ENCODE peak calls at places on chromosomes 13 and 19, in nine cellular contexts. A is mesendoderm; U is CD8-positive, alpha-beta T cell; H is COR-L47; T is activated T-helper 1 cell treated with anti-CD3 and anti-CD28 coated beads, Interleukin-12 subunit alpha, Interleukin-12 subunit beta, Interleukin-2, Interleukin-4 antibody, amounts not matched to agents 30 ng/mL and 10 ng/mL and 1 ng/mL, durations not matched to agents 14 hours and 24 hours and 36 hours; F is psoas muscle; I is HT1080; P is activated CD8-positive, alpha-beta memory T cell treated with anti-CD3 and anti-CD28 coated beads for 1 hour; R is tibial nerve. G is an unnamed sample.

GRCh38 chr19:33260628-33261418 is 35.2 kb upstream of the SLC7A10 start:
- DNase-seq in U (no peak), I (no peak), H (no peak), F (no peak), R (no peak), A (no peak), P (no peak), T (no peak), G (no peak)

GRCh38 chr19:8487137-8487851 is 15.1 kb downstream of the PRAM1 start:
- DNase-seq in T (peak), A (peak), R (no peak), I (no peak), F (no peak), P (peak), H (no peak), U (peak), G (peak)

GRCh38 chr13:99176309-99177276 is 24.1 kb upstream of the UBAC2 start:
- DNase-seq in I (peak), F (peak), A (peak), U (peak), T (peak), R (peak), H (peak), P (peak), G (peak)

GRCh38 chr19:45153339-45154063 is 7.3 kb downstream of the NKPD1 start:
- DNase-seq in H (peak), P (peak), R (no peak), I (no peak), F (peak), U (peak), A (peak), T (peak), G (no peak)

GRCh38 chr19:7326105-7326877 is 22.4 kb upstream of the ARHGEF18 start:
- DNase-seq in R (no peak), F (no peak), H (no peak), P (no peak), U (no peak), A (peak), T (no peak), I (peak), G (no peak)

GRCh38 chr13:25217023-25217909 is 45.2 kb upstream of the AMER2 start:
- DNase-seq in P (no peak), U (no peak), R (no peak), H (no peak), A (peak), I (peak), T (no peak), F (no peak), G (no peak)

GRCh38 chr19:19531951-19532805 is 3.5 kb downstream of the YJEFN3 start:
- DNase-seq in R (peak), U (peak), H (peak), P (peak), I (peak), A (peak), T (peak), F (peak), G (peak)

GRCh38 chr19:15498910-15499309 is 9.4 kb upstream of the CYP4F22 start:
- DNase-seq in F (no peak), H (no peak), I (no peak), R (no peak), T (no peak), U (no peak), P (no peak), A (no peak), G (no peak)

GRCh38 chr19:30214651-30215051 is 157.5 kb upstream of the ZNF536 start:
- DNase-seq in P (no peak), R (no peak), H (no peak), T (peak), U (no peak), I (no peak), A (peak), F (no peak), G (no peak)

GRCh38 chr13:37179646-37180045 is 74.2 kb upstream of the CSNK1A1L start:
- DNase-seq in T (no peak), F (no peak), I (no peak), U (no peak), R (no peak), A (no peak), P (no peak), H (no peak), G (no peak)

GRCh38 chr13:71149498-71150363 is 717.3 kb downstream of the DACH1 start:
- DNase-seq in T (no peak), P (no peak), H (peak), U (no peak), F (no peak), I (no peak), A (no peak), R (no peak), G (no peak)

GRCh38 chr19:33796164-33797100 is at the start of gene KCTD15:
- DNase-seq in R (no peak), A (peak), F (peak), T (no peak), H (peak), P (no peak), U (no peak), I (no peak), G (no peak)

GRCh38 chr19:41746593-41747227 is 8.6 kb upstream of the CEACAM6 start:
- DNase-seq in U (no peak), R (no peak), T (peak), F (no peak), H (peak), I (peak), P (peak), A (peak), G (peak)

GRCh38 chr19:41792513-41793413 is 3.6 kb upstream of the CEACAM3 start:
- DNase-seq in P (peak), A (peak), H (no peak), U (peak), I (peak), F (peak), T (peak), R (no peak), G (peak)

GRCh38 chr19:33683881-33684549 is 62.3 kb downstream of the CHST8 start:
- DNase-seq in P (no peak), T (no peak), R (no peak), I (peak), F (no peak), U (no peak), A (peak), H (no peak), G (no peak)

GRCh38 chr13:44710576-44710975 is 134.4 kb upstream of the TSC22D1 start:
- DNase-seq in U (no peak), P (no peak), I (peak), A (peak), F (no peak), T (no peak), R (no peak), H (no peak), G (no peak)

GRCh38 chr19:5048091-5048726 is 79.3 kb downstream of the KDM4B start:
- DNase-seq in T (peak), I (peak), H (peak), R (peak), F (peak), U (peak), P (peak), A (peak), G (peak)

GRCh38 chr19:2812414-2813234 is 7.0 kb upstream of the ZNF554 start:
- DNase-seq in R (no peak), U (no peak), I (no peak), P (no peak), F (no peak), A (no peak), T (no peak), H (no peak), G (no peak)

GRCh38 chr19:42942187-42942789 is 5.3 kb upstream of the PSG7 start:
- DNase-seq in I (no peak), P (no peak), A (no peak), U (no peak), F (no peak), T (no peak), R (no peak), H (no peak), G (no peak)

GRCh38 chr13:99314640-99315176 is 7.5 kb upstream of the GPR183 start:
- DNase-seq in R (no peak), F (no peak), T (peak), I (peak), P (no peak), H (no peak), U (no peak), A (no peak), G (no peak)

GRCh38 chr19:42634409-42635232 is 39.9 kb upstream of the CEACAM8 start:
- DNase-seq in A (peak), R (no peak), I (peak), T (peak), H (no peak), U (no peak), P (no peak), F (no peak), G (no peak)

G was measured in lung.